ENCODE peak calls at places on chromosomes 12 and 14, in ten cellular contexts. X is NCI-H524; D is choroid plexus epithelial cell; Y is NCI-H1092 treated with DMSO at 0.1 percent for 48 hours; Z is NCI-H1417; I is stimulated activated CD8-positive, alpha-beta memory T cell treated with anti-CD3 and anti-CD28 coated beads, Interleukin-7, amount 100 ng/mL, for 1 hour; U is activated T-cell treated with anti-CD3 and anti-CD28 coated beads, Interleukin-2, amount 50 U/mL, for 72 hours; O is RCC 7860; B is activated T-helper 1 cell treated with Interleukin-2 at 50 U/mL for 16 hours; M is hippocampal formation. N is an unnamed sample.

GRCh38 chr12:27382126-27382795 is 49.6 kb downstream of the BMAL2 start:
- DNase-seq in X (no peak), D (peak), Y (no peak), Z (no peak), I (no peak), U (no peak), O (peak), B (no peak), M (no peak), N (no peak)

GRCh38 chr14:78153069-78153351 is 17.2 kb upstream of the NRXN3 start:
- DNase-seq in X (peak), D (peak), Y (peak), Z (no peak), I (no peak), U (no peak), O (no peak), B (no peak), M (no peak), N (no peak)

GRCh38 chr12:30850684-30851083 is 75.9 kb upstream of the TSPAN11 start:
- DNase-seq in X (no peak), D (no peak), Y (no peak), Z (no peak), I (no peak), U (no peak), O (no peak), B (no peak), M (no peak), N (no peak)

GRCh38 chr12:75705749-75706719 is 194.6 kb upstream of the KRR1 start:
- DNase-seq in X (no peak), D (peak), Y (no peak), Z (no peak), I (no peak), U (no peak), O (peak), B (no peak), M (no peak), N (no peak)

GRCh38 chr12:89709994-89710872 is 1.6 kb upstream of the ATP2B1 start:
- DNase-seq in X (peak), D (peak), Y (peak), Z (no peak), I (no peak), U (peak), O (no peak), B (no peak), M (peak), N (no peak)

GRCh38 chr12:88495031-88495430 is 85.2 kb downstream of the KITLG start:
- DNase-seq in X (no peak), D (no peak), Y (no peak), Z (no peak), I (no peak), U (no peak), O (no peak), B (no peak), M (no peak), N (no peak)

GRCh38 chr12:127664901-127665300 is 602.1 kb upstream of the TMEM132C start:
- DNase-seq in X (no peak), D (no peak), Y (no peak), Z (no peak), I (no peak), U (no peak), O (no peak), B (no peak), M (no peak), N (no peak)

GRCh38 chr12:106581543-106582263 is 1.1 kb upstream of the RFX4 start:
- DNase-seq in X (no peak), D (peak), Y (no peak), Z (peak), I (no peak), U (no peak), O (no peak), B (no peak), M (no peak), N (no peak)

GRCh38 chr12:1491983-1492697 is 102.2 kb downstream of the FBXL14 start:
- DNase-seq in X (no peak), D (no peak), Y (no peak), Z (no peak), I (no peak), U (no peak), O (no peak), B (no peak), M (no peak), N (no peak)

GRCh38 chr12:69816082-69816481 is 8.9 kb upstream of the MYRFL start:
- DNase-seq in X (no peak), D (no peak), Y (no peak), Z (no peak), I (no peak), U (no peak), O (no peak), B (no peak), M (no peak), N (no peak)

GRCh38 chr12:123934829-123935228 is 37.8 kb downstream of the CCDC92 start:
- DNase-seq in X (no peak), D (peak), Y (no peak), Z (no peak), I (no peak), U (no peak), O (no peak), B (no peak), M (no peak), N (no peak)

GRCh38 chr12:98509063-98509462 is 6.3 kb upstream of the TMPO start:
- DNase-seq in X (no peak), D (no peak), Y (no peak), Z (no peak), I (no peak), U (no peak), O (no peak), B (no peak), M (no peak), N (no peak)

GRCh38 chr12:22272596-22272995 is 61.9 kb downstream of the ST8SIA1 start:
- DNase-seq in X (no peak), D (no peak), Y (no peak), Z (no peak), I (no peak), U (no peak), O (no peak), B (no peak), M (no peak), N (no peak)

GRCh38 chr12:72511906-72512305 is 239.7 kb downstream of the TRHDE start:
- DNase-seq in X (no peak), D (peak), Y (no peak), Z (no peak), I (no peak), U (no peak), O (no peak), B (no peak), M (no peak), N (no peak)

GRCh38 chr12:88952543-88952942 is 372.3 kb upstream of the KITLG start:
- DNase-seq in X (no peak), D (peak), Y (no peak), Z (no peak), I (no peak), U (no peak), O (peak), B (no peak), M (no peak), N (no peak)

GRCh38 chr14:102020058-102020971 is 55.9 kb downstream of the DYNC1H1 start:
- DNase-seq in X (peak), D (peak), Y (no peak), Z (no peak), I (no peak), U (peak), O (peak), B (no peak), M (no peak), N (no peak)

GRCh38 chr14:99382781-99383456 is 97.7 kb downstream of the SETD3 start:
- DNase-seq in X (no peak), D (peak), Y (no peak), Z (no peak), I (no peak), U (no peak), O (no peak), B (no peak), M (no peak), N (no peak)

GRCh38 chr12:108525681-108526080 is 10.6 kb downstream of the FICD start:
- DNase-seq in X (no peak), D (peak), Y (no peak), Z (no peak), I (no peak), U (no peak), O (peak), B (no peak), M (no peak), N (no peak)